ENCODE peak calls at places on chromosomes 2 and 18, in six cellular contexts. F is left ventricle myocardium inferior, Q is lung, C is keratinocyte, O is mucosa of descending colon, N is K562. A is an unnamed sample. For H3K36me3, the result is how much of the 10 kb centered on the place peaks cover.

GRCh38 chr2:9380702-9381628 is 42.4 kb downstream of the ITGB1BP1 start:
- DNase-seq in C (no peak), F (no peak), Q (no peak), N (no peak), O (peak), A (no peak)

GRCh38 chr18:48612511-48612910 is 73.7 kb downstream of the CTIF start:
- DNase-seq in C (no peak), O (no peak), F (no peak), Q (no peak), N (no peak), A (no peak)

GRCh38 chr2:182867411-182868048 is 1.1 kb upstream of the FRZB start:
- DNase-seq in N (no peak), C (no peak), Q (no peak), F (no peak), O (no peak), A (no peak)

GRCh38 chr2:28613616-28614501 is 118.0 kb downstream of the PLB1 start:
- DNase-seq in C (peak), N (no peak), Q (no peak), F (no peak), O (no peak), A (no peak)

GRCh38 chr2:199348871-199349270 is 108.9 kb downstream of the SATB2 start:
- DNase-seq in Q (no peak), F (no peak), O (no peak), C (no peak), N (no peak), A (no peak)

GRCh38 chr2:69013837-69014796 is 1.1 kb downstream of the ANTXR1 start:
- DNase-seq in F (no peak), Q (no peak), O (no peak), N (no peak), C (no peak), A (no peak)

GRCh38 chr2:181992776-181993175 is 7.1 kb downstream of the PPP1R1C start:
- DNase-seq in Q (no peak), O (no peak), N (no peak), C (no peak), F (no peak), A (peak)

GRCh38 chr2:138512672-138513071 is 11.1 kb downstream of the SPOPL start:
- DNase-seq in O (no peak), Q (no peak), C (no peak), F (no peak), N (no peak), A (no peak)

GRCh38 chr18:3595282-3596273 is 145.6 kb downstream of the TGIF1 start:
- DNase-seq in Q (no peak), F (no peak), C (peak), N (peak), O (peak), A (peak)

GRCh38 chr18:54717673-54718435 is 110.4 kb upstream of the RAB27B start:
- DNase-seq in F (no peak), C (no peak), O (peak), Q (no peak), N (no peak), A (peak)

GRCh38 chr2:51335072-51336058 is 303.4 kb upstream of the NRXN1 start:
- DNase-seq in Q (no peak), O (no peak), N (no peak), F (no peak), C (no peak), A (no peak)

DNA sequence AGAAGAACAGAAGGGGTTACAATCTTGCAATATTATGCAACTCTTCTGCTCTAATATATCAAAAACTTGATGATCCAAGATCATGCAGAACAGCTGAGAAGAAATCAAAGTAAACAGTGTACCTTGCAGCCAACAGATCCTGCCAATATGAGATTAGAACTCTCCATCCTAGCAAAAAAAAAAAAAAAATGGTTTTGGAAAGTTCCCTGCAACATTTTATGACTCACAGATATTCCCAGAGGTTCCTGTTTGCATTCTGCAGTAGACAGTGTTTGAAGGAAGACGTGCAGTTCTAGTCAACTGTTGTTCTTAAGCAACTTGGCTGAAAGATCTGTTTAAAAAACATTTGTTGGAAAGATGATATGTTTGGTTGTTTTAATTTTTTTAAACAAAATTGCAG is 103.6 kb upstream of the WDR75 start:
- DNase-seq in C (no peak), O (no peak), Q (no peak), N (no peak), F (no peak), A (no peak)
- H3K4me3 ChIP-seq in C (no peak), O (no peak), Q (no peak), N (no peak), F (no peak), A (no peak)

DNA sequence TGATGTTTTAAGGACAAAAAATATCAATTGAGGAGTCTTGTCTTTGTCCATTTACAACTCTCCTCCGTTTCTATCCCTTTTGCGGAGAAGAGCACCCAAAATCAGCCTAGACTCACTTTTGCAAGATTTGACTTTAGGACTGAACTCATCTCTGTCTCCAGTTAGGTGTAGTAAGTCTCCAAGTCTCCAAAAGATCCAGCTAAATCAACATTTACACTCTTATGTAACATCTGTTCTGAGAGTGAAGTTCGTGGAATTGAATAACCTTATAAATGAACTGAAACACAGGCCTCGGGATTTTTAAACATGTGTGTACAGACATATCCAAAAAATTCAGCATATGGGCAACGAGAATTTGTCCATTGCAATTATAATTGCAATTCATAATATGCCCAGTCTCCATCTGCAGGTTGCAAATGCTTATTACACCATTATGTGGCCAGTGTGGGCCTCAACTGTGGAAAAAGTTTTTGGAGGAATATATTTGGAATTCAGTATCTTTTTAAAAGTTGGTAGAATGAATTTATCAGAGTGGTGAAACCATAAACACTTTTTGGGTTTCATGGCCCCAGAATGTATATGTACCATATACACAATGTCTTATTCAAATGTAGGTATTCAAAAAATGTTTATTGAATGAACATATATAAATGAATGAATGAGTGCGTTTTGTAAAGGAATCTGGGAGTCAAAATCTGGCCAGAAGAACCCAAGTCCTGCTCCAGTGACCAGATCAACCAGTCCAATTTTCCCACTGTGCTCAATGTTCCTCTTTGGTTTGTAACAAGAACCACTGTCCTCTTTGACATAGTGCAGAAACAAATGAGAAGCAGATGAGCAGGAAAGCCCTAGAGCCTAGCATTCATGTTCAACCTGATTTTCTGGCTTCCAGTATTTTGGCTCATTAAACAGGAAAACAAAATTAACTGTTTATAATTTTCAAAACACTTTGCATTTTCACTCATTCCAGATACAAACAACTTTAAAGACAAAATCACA is 23.5 kb downstream of the FAM124B start:
- DNase-seq in C (no peak), O (no peak), N (no peak), F (no peak), Q (no peak), A (no peak)
- TF ChIP-seq CTCF in C (no peak), O (no peak), N (no peak), F (no peak), Q (no peak), A (no peak)

GRCh38 chr2:188404341-188405004 is 112.8 kb downstream of the GULP1 start:
- DNase-seq in O (no peak), C (no peak), F (no peak), N (no peak), Q (no peak), A (no peak)
- H3K36me3 ChIP-seq in O (under half), C (under half), F (under half), N (under half), Q (under half), A (under half)

GRCh38 chr2:240457223-240458043 is 22.0 kb downstream of the GPC1 start:
- DNase-seq in Q (no peak), F (no peak), N (no peak), O (no peak), C (no peak), A (no peak)
- H3K4me3 ChIP-seq in Q (no peak), F (no peak), N (no peak), O (no peak), C (no peak), A (no peak)

GRCh38 chr18:9104244-9104901 is 1.9 kb downstream of the NDUFV2 start:
- DNase-seq in C (no peak), O (no peak), Q (no peak), N (no peak), F (no peak), A (no peak)

GRCh38 chr18:9103488-9103887 is 989 bp downstream of the NDUFV2 start:
- DNase-seq in N (no peak), C (no peak), F (no peak), O (no peak), Q (no peak), A (no peak)

GRCh38 chr18:9101730-9102390 is 639 bp upstream of the NDUFV2 start:
- DNase-seq in C (no peak), F (no peak), Q (no peak), N (no peak), O (peak), A (no peak)

GRCh38 chr18:9100796-9101195 is 1.7 kb upstream of the NDUFV2 start:
- DNase-seq in C (no peak), Q (no peak), O (no peak), F (no peak), N (no peak), A (no peak)

DNA sequence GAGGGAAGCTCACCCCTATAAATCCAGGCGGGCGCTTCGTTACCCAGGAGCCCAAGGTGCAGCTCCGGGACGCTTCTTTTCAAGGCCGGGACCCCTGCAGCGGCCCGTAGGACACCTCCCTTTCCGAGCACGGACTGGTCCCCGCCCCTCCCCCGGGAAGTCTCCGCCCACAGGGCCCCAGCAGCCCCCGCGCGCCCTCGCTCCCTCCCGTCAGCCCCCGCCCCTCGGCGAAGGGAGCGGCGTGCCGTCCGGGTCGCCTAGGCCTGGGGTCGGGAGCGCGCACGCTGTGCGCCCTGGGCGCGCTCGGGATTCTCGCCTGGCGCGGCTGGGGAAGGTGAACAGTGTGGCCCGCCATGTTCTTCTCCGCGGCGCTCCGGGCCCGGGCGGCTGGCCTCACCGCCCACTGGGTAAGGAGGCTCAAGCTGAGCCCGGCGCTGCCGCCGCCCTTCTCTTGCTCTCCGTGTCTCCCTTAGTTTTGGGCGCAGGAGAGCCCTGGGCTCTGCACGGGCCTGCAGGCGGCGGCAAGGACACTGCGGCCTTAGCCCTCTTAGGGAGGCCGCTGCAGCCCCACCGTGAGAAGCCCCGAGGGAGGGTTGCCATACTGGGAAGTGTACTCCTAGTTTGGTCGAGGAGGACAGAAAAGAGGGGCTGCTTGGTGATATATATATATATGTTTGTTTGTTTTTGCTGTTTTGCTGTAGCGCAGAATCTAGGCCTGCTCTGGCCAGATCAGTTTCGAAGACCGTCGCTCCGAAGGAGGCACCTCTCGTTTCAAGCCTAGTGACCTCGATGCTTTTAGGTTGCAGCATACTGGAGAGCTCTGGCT is at the start of gene NDUFV2:
- DNase-seq in N (peak), C (no peak), O (peak), F (peak), Q (peak), A (peak)
- TF ChIP-seq CTCF in N (no peak), C (no peak), O (no peak), F (no peak), Q (no peak), A (no peak)

GRCh38 chr18:9839211-9839610 is 46.6 kb upstream of the TXNDC2 start:
- DNase-seq in N (no peak), O (no peak), Q (no peak), C (no peak), F (no peak), A (no peak)

GRCh38 chr18:9839806-9840205 is 46.0 kb upstream of the TXNDC2 start:
- DNase-seq in O (no peak), Q (no peak), N (no peak), F (no peak), C (no peak), A (no peak)

GRCh38 chr18:9841752-9842151 is 44.0 kb upstream of the TXNDC2 start:
- DNase-seq in C (no peak), O (no peak), N (no peak), F (no peak), Q (no peak), A (no peak)

GRCh38 chr18:9845256-9845655 is 40.5 kb upstream of the TXNDC2 start:
- DNase-seq in F (no peak), C (no peak), N (no peak), O (no peak), Q (no peak), A (no peak)

DNA sequence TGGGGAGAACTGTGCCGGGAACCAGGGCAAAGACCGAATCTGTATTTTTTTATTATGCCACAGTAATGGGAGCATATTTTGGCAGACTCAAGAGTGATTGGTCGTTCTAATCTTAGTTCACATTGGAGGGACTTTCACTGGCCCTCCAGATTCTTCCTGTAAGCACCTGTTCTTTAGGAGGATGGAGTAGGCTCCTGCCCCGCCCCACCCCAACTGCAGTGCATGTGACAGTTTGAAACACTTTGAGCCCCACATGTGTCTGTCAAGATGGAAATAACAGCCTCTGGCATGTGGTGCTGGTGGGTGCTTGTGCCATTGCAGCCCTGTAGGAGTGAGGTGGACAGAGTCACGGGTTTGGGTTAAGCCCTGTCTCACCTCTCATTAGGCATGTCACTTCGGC is 43.3 kb upstream of the TXNDC2 start:
- DNase-seq in Q (no peak), O (no peak), F (no peak), C (no peak), N (no peak), A (no peak)
- H3K36me3 ChIP-seq in Q (under half), O (under half), F (under half), C (under half), N (under half), A (under half)

GRCh38 chr2:205675861-205676516 is 6.3 kb upstream of the NRP2 start:
- DNase-seq in Q (no peak), N (no peak), F (no peak), C (no peak), O (peak), A (no peak)
- H3K4me3 ChIP-seq in Q (no peak), N (no peak), F (no peak), C (no peak), O (no peak), A (no peak)

GRCh38 chr2:212147921-212148513 is 390.6 kb downstream of the ERBB4 start:
- DNase-seq in N (peak), F (no peak), C (no peak), O (no peak), Q (no peak), A (no peak)
- TF ChIP-seq CTCF in N (no peak), F (peak), C (peak), O (no peak), Q (no peak), A (peak)

DNA sequence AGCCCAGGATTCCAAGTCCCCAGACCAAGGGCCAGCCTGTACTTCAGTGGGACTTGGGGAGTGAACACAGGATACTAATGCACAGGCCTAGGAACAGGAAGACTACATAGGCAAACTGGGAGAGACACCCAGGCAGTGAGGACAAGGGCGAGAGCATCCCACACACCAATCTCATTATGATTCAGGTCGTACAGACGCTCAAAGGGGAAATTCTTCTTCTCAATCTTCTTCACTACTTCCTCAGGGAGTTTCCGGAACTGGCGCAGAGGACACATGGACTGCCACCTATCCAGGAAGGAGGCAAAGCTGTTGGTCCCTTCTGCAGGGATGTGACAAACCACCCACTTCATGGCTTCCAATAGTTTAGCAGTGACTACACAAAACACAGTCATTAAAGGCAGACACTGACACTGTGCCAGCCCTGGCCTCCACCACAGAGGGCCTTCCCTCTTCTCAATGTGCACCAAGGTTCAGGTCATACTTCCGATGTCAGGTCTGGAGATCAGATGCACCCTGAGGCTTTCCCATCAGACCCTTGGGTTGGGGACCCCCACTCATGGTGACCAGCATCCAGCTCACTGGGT is 18.0 kb downstream of the SNRNP200 start:
- DNase-seq in C (no peak), N (no peak), Q (no peak), O (no peak), F (no peak), A (no peak)
- H3K36me3 ChIP-seq in C (half or more), N (half or more), Q (half or more), O (under half), F (half or more), A (half or more)

GRCh38 chr2:177088542-177088941 is 124.1 kb upstream of the HNRNPA3 start:
- DNase-seq in N (no peak), O (no peak), F (no peak), C (no peak), Q (no peak), A (no peak)
- H3K4me3 ChIP-seq in N (no peak), O (no peak), F (no peak), C (no peak), Q (no peak), A (no peak)

A was measured in GM06990.